ENCODE peak calls at places on chromosome 6, in five cellular contexts. Q is SK-N-SH, X is K562, D is GM12878, K is HepG2. Y is an unnamed sample.
A peak's percentile ranks its signal among the peaks of the same experiment; 100 is the strongest.

GRCh38 chr6:27290065-27290849 is 21.8 kb downstream of the POM121L2 start:
- DNase-seq in X (peak; percentile 81), D (peak; percentile 40), Q (no peak), K (peak; percentile 34), Y (peak; percentile 27)

GRCh38 chr6:57262901-57263694 is 41.0 kb upstream of the RAB23 start:
- DNase-seq in D (no peak), X (no peak), K (no peak), Q (no peak), Y (no peak)

GRCh38 chr6:53725791-53726575 is 60.4 kb upstream of the KLHL31 start:
- DNase-seq in Q (peak; percentile 80), D (no peak), K (peak; percentile 72), X (peak; percentile 81), Y (peak; percentile 85)

GRCh38 chr6:83615025-83615999 is 93.6 kb downstream of the SNAP91 start:
- DNase-seq in Q (peak; percentile 71), X (peak; percentile 34), D (no peak), K (peak; percentile 18), Y (peak; percentile 31)

GRCh38 chr6:143792402-143793339 is 50.5 kb upstream of the LTV1 start:
- DNase-seq in Q (no peak), X (no peak), D (no peak), K (no peak), Y (no peak)

GRCh38 chr6:142867355-142867801 is 77.6 kb downstream of the HIVEP2 start:
- DNase-seq in X (no peak), D (no peak), K (no peak), Q (no peak), Y (no peak)

GRCh38 chr6:88077305-88077704 is 29.7 kb downstream of the SPACA1 start:
- DNase-seq in Q (no peak), D (no peak), K (no peak), X (no peak), Y (no peak)

GRCh38 chr6:137746264-137746663 is 120.8 kb upstream of the TNFAIP3 start:
- DNase-seq in X (no peak), Q (no peak), K (no peak), D (no peak), Y (no peak)

GRCh38 chr6:14321992-14322772 is 204.6 kb downstream of the CD83 start:
- DNase-seq in Q (no peak), D (no peak), K (no peak), X (no peak), Y (no peak)

GRCh38 chr6:32826996-32827395 is 10.2 kb upstream of the HLA-DOB start:
- DNase-seq in D (no peak), K (no peak), X (no peak), Q (no peak), Y (no peak)

GRCh38 chr6:138572200-138572875 is 73.0 kb upstream of the NHSL1 start:
- DNase-seq in D (no peak), X (no peak), K (peak; percentile 97), Q (no peak), Y (peak; percentile 91)

GRCh38 chr6:3664641-3665041 is 86.9 kb downstream of the PXDC1 start:
- DNase-seq in K (no peak), X (no peak), Q (no peak), D (no peak), Y (no peak)

GRCh38 chr6:125129354-125129753 is 24.2 kb upstream of the TPD52L1 start:
- DNase-seq in Q (no peak), D (no peak), K (no peak), X (no peak), Y (no peak)

GRCh38 chr6:14068623-14069022 is 48.9 kb upstream of the CD83 start:
- DNase-seq in X (no peak), K (no peak), Q (no peak), D (no peak), Y (no peak)

GRCh38 chr6:108014040-108014439 is 56.0 kb upstream of the SEC63 start:
- DNase-seq in K (no peak), D (no peak), Q (no peak), X (no peak), Y (no peak)

GRCh38 chr6:73073238-73073637 is 152.1 kb downstream of the KHDC1L start:
- DNase-seq in Q (no peak), K (peak; percentile 8), D (no peak), X (no peak), Y (no peak)

GRCh38 chr6:110484321-110484720 is 7.9 kb upstream of the SLC22A16 start:
- DNase-seq in X (no peak), Q (no peak), D (no peak), K (no peak), Y (no peak)

GRCh38 chr6:38720295-38720694 is 5.2 kb downstream of the DNAH8 start:
- DNase-seq in X (no peak), K (peak; percentile 25), Q (no peak), D (no peak), Y (no peak)

GRCh38 chr6:21634582-21634981 is 41.0 kb downstream of the SOX4 start:
- DNase-seq in K (peak; percentile 30), Q (no peak), D (no peak), X (no peak), Y (no peak)

GRCh38 chr6:139135578-139136545 is 982 bp downstream of the HECA start:
- DNase-seq in D (no peak), K (no peak), X (peak; percentile 41), Q (peak; percentile 73), Y (peak; percentile 36)

GRCh38 chr6:40425192-40425919 is 161.8 kb downstream of the LRFN2 start:
- DNase-seq in D (no peak), K (no peak), X (no peak), Q (peak; percentile 80), Y (no peak)

GRCh38 chr6:161418458-161418945 is 144.6 kb upstream of the AGPAT4 start:
- DNase-seq in D (no peak), Q (peak; percentile 61), K (peak; percentile 56), X (peak; percentile 57), Y (peak; percentile 67)

GRCh38 chr6:73504160-73504559 is 16.7 kb downstream of the EEF1A1 start:
- DNase-seq in D (no peak), K (no peak), Q (no peak), X (no peak), Y (no peak)

GRCh38 chr6:136435096-136435495 is 115.1 kb downstream of the MAP7 start:
- DNase-seq in X (no peak), K (no peak), Q (no peak), D (no peak), Y (no peak)

GRCh38 chr6:37673436-37673835 is 24.2 kb downstream of the MDGA1 start:
- DNase-seq in Q (no peak), X (no peak), K (no peak), D (no peak), Y (no peak)

GRCh38 chr6:6629416-6629815 is 40.9 kb downstream of the LY86 start:
- DNase-seq in Q (no peak), D (no peak), X (no peak), K (no peak), Y (no peak)
- TF ChIP-seq FOXM1 in Q (no peak), D (no peak), X (no peak), K (no peak), Y (no peak)

GRCh38 chr6:119078449-119079287 is at the start of gene FAM184A:
- DNase-seq in Q (peak; percentile 90), K (peak; percentile 55), D (no peak), X (peak; percentile 87), Y (peak; percentile 86)

GRCh38 chr6:119076966-119077642 is 1.4 kb downstream of the FAM184A start:
- DNase-seq in K (no peak), D (no peak), Q (no peak), X (no peak), Y (no peak)

GRCh38 chr6:119077643-119078448 is 618 bp downstream of the FAM184A start:
- DNase-seq in Q (peak; percentile 75), K (peak; percentile 32), D (no peak), X (peak; percentile 44), Y (peak; percentile 44)

GRCh38 chr6:119076173-119076965 is 2.1 kb downstream of the FAM184A start:
- DNase-seq in D (no peak), K (no peak), Q (no peak), X (no peak), Y (no peak)

DNA sequence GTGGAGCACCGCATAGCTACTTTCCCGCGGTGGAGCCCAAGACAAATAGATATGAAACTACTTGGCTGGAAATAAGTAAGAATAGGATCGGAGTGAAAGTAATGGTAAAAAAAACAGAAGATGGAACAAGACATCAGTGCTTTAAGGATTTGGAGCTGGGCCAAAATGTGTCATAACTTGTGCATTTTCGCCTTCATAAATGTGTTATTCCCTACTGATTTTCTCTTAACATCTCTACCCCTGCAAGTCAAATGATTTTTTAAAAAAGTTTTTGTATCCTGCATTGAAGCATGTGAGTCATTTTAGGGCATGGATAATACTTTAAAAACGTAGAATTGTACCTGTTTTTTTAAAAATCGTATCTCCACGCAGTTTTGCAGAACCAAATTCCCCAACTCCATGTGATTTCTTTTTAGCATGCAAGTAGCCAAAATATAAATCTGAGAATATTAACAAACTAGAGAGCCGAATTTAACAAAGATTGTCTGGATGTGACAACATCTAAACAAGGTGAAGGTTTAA is 885 bp upstream of the FAM184A start:
- DNase-seq in Q (no peak), D (no peak), K (no peak), X (no peak), Y (no peak)
- TF ChIP-seq FOXM1 in Q (no peak), D (no peak), K (no peak), X (no peak), Y (no peak)

DNA sequence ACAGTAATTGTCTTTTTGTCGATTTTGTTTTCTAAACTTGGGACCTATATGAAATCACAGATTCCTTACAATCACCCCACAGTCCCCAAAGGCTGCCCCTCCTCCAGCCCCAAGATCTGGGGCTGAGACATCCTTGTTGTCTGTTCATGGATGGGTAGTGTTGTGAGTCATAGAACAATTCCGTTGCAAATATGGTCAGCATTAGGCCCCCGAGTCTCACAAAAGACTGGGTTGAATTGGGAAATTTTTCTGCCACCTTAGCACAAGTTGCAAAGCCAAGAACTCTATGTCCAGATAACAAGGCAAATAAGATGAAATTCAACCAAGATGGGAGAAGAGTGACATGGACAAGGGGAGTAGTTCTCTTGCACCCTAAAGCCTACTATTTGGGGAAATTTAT is 10.5 kb upstream of the TAB2 start:
- DNase-seq in X (no peak), Q (no peak), K (no peak), D (no peak), Y (no peak)
- TF ChIP-seq FOXM1 in X (no peak), Q (no peak), K (no peak), D (no peak), Y (no peak)

GRCh38 chr6:106097368-106098231 is 11.5 kb downstream of the PRDM1 start:
- DNase-seq in X (no peak), D (peak; percentile 78), K (no peak), Q (no peak), Y (no peak)
- TF ChIP-seq FOXM1 in X (no peak), D (peak; percentile 78), K (no peak), Q (no peak), Y (no peak)

DNA sequence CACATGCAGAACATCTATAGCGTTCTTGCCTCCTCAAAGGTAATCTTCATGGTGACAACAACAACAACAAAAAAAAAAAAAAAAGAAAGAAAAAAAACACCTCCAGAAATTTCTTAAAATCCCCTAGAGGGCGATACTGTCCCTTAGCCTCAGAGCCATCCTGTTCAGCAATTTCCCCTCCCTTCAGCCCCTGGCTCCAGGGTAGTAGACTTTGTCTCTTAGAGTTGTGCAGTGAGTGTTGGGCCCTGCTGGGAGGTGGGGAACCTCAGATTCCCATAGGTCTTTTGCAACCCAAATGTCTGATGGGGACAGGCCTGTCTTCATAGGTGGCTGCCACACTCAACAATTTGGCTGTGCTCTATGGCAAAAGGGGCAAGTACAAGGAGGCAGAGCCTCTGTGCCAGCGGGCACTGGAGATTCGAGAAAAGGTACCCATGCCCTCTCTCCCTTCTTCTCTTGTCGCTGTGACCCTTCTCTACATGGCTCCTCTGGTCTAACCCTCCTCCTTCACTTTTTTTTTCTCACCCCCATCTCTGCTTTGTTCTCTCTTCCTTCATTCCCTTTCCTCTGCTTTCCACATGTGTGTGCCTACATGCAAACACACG is 6.0 kb upstream of the PTK7 start:
- DNase-seq in X (peak; percentile 85), Q (peak; percentile 80), K (peak; percentile 83), D (no peak), Y (peak; percentile 67)
- TF ChIP-seq FOXM1 in X (no peak), Q (no peak), K (no peak), D (no peak), Y (no peak)

Y was measured in HEK293T.